ENCODE peak calls at places on chromosomes 16 and 17, in four cellular contexts. One of them, this sample, is unnamed.
A peak's percentile ranks its signal among the peaks of the same experiment; 100 is the strongest.

GRCh38 chr16:87806608-87807546 is 41.1 kb upstream of the KLHDC4 start:
- DNase-seq in thyroid gland: peak; percentile 21
- DNase-seq in esophagus squamous epithelium: peak; percentile 28
- DNase-seq in stomach: peak; percentile 75
- DNase-seq in this sample: peak; percentile 89

GRCh38 chr16:49127103-49127502 is 154.5 kb downstream of the CBLN1 start:
- DNase-seq in thyroid gland: no peak
- DNase-seq in esophagus squamous epithelium: no peak
- DNase-seq in stomach: no peak
- DNase-seq in this sample: no peak

GRCh38 chr16:89140981-89141883 is 30.3 kb upstream of the CDH15 start:
- DNase-seq in thyroid gland: no peak
- DNase-seq in esophagus squamous epithelium: no peak
- DNase-seq in stomach: no peak
- DNase-seq in this sample: no peak

GRCh38 chr17:21218101-21218500 is 4.1 kb upstream of the TMEM11 start:
- DNase-seq in thyroid gland: no peak
- DNase-seq in esophagus squamous epithelium: no peak
- DNase-seq in stomach: no peak
- DNase-seq in this sample: no peak

GRCh38 chr16:87860553-87861299 is 8.6 kb downstream of the SLC7A5 start:
- DNase-seq in thyroid gland: no peak
- DNase-seq in esophagus squamous epithelium: no peak
- DNase-seq in stomach: no peak
- DNase-seq in this sample: no peak

GRCh38 chr17:82863941-82864720 is 24.3 kb upstream of the ZNF750 start:
- DNase-seq in thyroid gland: peak; percentile 82
- DNase-seq in esophagus squamous epithelium: no peak
- DNase-seq in stomach: peak; percentile 54
- DNase-seq in this sample: no peak

GRCh38 chr17:74176546-74177001 is 26.9 kb upstream of the RPL38 start:
- DNase-seq in thyroid gland: peak; percentile 53
- DNase-seq in esophagus squamous epithelium: no peak
- DNase-seq in stomach: peak; percentile 63
- DNase-seq in this sample: peak; percentile 91

GRCh38 chr16:53913082-53913870 is 209.3 kb downstream of the FTO start:
- DNase-seq in thyroid gland: peak; percentile 12
- DNase-seq in esophagus squamous epithelium: no peak
- DNase-seq in stomach: no peak
- DNase-seq in this sample: peak; percentile 75

DNA sequence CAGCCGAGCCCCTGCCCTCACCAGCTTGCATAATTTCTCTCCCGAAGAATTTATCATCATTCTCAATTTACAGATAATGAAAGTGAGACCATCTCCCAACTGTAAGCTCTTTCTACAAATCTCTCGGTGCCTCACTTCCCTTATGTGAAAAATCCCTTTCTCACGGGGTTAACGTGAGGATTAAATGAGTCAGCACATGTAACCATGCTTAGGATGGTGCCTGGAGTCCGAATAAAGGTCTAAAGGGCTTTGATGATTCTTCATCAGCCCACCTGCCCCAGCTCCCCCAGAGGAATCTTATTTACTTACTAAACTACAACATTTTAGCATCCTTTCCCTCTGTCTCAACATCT is 24.8 kb upstream of the PIK3R6 start:
- DNase-seq in thyroid gland: no peak
- DNase-seq in esophagus squamous epithelium: no peak
- DNase-seq in stomach: no peak
- DNase-seq in this sample: no peak
- TF ChIP-seq POLR2A in thyroid gland: no peak
- TF ChIP-seq POLR2A in esophagus squamous epithelium: no peak
- TF ChIP-seq POLR2A in stomach: no peak
- TF ChIP-seq POLR2A in this sample: no peak

DNA sequence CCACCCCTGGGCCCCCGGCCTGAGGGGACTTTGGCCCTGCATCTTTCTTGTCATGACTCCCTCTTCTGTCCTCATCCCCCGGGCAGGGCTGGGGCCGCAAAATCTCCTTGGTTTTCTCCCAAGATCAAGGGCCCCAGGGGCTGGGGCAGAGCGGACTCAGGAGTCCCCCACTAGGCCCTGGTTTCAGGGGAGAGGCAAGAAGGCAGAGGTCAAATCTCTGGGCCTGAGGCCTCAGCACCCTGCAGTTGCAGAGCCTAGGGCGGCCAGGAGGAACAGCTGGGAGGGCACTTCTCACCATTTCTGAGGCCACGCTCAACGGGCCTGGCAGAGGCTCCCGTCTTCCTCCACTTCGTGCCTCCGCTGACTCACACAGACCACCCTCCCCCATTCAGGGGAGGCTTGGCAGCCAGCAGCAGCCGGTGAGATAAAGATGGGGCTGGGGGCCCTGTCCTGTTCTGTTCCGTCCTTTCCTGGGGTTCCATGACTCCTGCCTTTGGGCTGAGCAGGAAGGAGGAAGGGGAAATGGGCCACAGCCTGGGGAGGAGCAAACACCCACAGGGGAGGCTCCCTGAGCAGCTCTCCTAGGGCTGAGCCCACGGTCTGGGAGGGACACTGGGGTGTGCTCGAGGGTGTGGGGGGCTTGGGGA is 12.4 kb downstream of the ZSCAN10 start:
- DNase-seq in thyroid gland: no peak
- DNase-seq in esophagus squamous epithelium: no peak
- DNase-seq in stomach: no peak
- DNase-seq in this sample: no peak
- H3K4me3 ChIP-seq in thyroid gland: no peak overlapping the region
- H3K4me3 ChIP-seq in esophagus squamous epithelium: peak overlapping the region; percentile 32
- H3K4me3 ChIP-seq in stomach: peak overlapping the region; percentile 9
- H3K4me3 ChIP-seq in this sample: peak overlapping the region; percentile 3

DNA sequence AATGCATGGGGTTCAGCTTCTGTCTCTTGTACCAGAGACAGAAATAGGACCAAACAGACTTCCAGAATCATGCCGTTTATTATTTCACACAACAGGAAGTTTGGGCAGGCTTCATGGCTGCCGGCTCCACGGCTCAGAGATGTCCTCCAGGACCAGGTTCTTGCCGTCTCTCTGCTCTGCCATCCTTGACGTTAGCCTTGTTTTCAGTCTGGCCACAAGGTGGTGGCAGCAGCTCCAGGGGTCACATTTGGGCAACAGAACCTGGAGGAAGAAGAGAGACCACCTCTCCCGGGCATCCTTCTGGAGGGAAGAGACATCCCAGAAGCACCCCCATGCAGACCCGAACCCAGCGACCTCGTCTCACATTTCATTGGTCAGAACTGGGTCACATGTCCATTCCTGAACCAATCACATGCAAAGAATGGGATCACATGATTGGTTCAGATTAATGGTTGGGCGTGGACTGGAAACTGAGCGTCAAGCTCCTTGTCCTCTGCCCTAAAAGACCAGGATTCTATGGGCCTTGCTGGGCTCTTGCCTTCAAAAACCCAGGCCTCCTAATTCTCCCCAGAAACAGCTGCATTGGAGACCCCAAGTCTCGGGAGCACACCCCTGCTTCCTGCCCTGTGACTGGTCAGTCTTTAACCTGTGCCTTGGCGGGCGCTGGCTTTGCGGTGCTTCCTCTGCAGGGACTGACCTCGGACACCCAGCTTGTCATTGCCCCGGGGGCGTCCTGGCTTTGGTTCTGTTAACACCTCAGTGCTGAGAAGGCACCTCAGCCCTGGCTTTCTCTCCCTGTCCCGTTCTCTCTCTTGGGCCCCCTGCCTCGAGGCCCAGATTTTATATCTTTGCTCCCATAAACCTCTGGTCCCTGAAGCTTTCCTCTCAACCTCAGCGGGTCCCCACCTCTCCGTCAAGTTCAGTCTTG is 63.3 kb downstream of the IRF8 start:
- DNase-seq in thyroid gland: no peak
- DNase-seq in esophagus squamous epithelium: no peak
- DNase-seq in stomach: no peak
- DNase-seq in this sample: no peak
- TF ChIP-seq CTCF in thyroid gland: no peak
- TF ChIP-seq CTCF in esophagus squamous epithelium: no peak
- TF ChIP-seq CTCF in stomach: no peak
- TF ChIP-seq CTCF in this sample: no peak

GRCh38 chr16:73053379-73054130 is 5.6 kb upstream of the ZFHX3 start:
- DNase-seq in thyroid gland: no peak
- DNase-seq in esophagus squamous epithelium: no peak
- DNase-seq in stomach: no peak
- DNase-seq in this sample: no peak
- TF ChIP-seq POLR2A in thyroid gland: peak; percentile 15
- TF ChIP-seq POLR2A in esophagus squamous epithelium: no peak
- TF ChIP-seq POLR2A in stomach: no peak
- TF ChIP-seq POLR2A in this sample: no peak

DNA sequence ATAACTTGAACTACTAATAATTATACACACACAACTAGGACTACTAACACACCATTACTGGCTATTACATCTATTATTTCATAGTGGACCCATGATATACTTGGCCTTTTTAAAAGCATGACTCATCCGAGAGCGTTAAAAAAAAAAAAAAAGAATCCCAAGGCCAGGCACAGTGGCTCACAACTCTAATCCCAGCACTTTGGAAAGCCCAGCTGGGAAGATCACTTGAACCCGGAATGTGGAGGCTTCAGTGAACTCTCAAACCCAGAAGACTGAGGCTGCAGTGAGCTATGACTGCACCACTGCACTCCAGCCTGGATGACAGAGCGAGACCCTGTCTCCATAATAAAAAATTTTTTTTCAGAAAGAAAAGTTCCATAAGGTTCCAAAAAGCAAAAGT is 3.1 kb downstream of the GLG1 start:
- DNase-seq in thyroid gland: no peak
- DNase-seq in esophagus squamous epithelium: no peak
- DNase-seq in stomach: no peak
- DNase-seq in this sample: no peak
- H3K4me3 ChIP-seq in thyroid gland: no peak overlapping the region
- H3K4me3 ChIP-seq in esophagus squamous epithelium: no peak overlapping the region
- H3K4me3 ChIP-seq in stomach: no peak overlapping the region
- H3K4me3 ChIP-seq in this sample: no peak overlapping the region